ENCODE peak calls at places on chromosomes 16 and 17, in ten cellular contexts. P is AG04450, R is brain microvascular endothelial cell, F is A549, O is GM23338, C is BE2C, J is dorsolateral prefrontal cortex, L is psoas muscle, H is breast epithelium, Q is osteoblast. T is an unnamed sample.

GRCh38 chr17:17855976-17856375 is 19.2 kb upstream of the SREBF1 start:
- DNase-seq in P (no peak), Q (peak; percentile 88), C (no peak), J (no peak), R (no peak), F (no peak), L (no peak), H (no peak), O (no peak), T (no peak)

GRCh38 chr17:45405250-45406086 is 27.2 kb downstream of the ARHGAP27 start:
- DNase-seq in P (no peak), L (no peak), H (no peak), Q (peak; percentile 89), O (peak; percentile 99), F (peak; percentile 42), J (no peak), C (peak; percentile 81), R (no peak), T (no peak)

GRCh38 chr17:12040478-12040877 is 19.8 kb downstream of the MAP2K4 start:
- DNase-seq in P (no peak), C (no peak), F (no peak), Q (no peak), L (no peak), R (no peak), H (no peak), J (no peak), O (no peak), T (no peak)

GRCh38 chr17:38711792-38712571 is 6.9 kb downstream of the MLLT6 start:
- DNase-seq in P (no peak), C (no peak), Q (peak; percentile 72), R (no peak), H (no peak), O (no peak), L (no peak), J (no peak), F (no peak), T (no peak)

GRCh38 chr17:69853533-69854262 is 221.3 kb upstream of the KCNJ16 start:
- DNase-seq in F (no peak), C (no peak), Q (no peak), H (no peak), R (no peak), O (no peak), P (no peak), L (no peak), J (no peak), T (peak; percentile 75)

GRCh38 chr17:37261286-37261685 is 114.5 kb upstream of the C17orf78 start:
- DNase-seq in H (no peak), R (peak; percentile 10), P (no peak), J (no peak), C (no peak), F (no peak), L (no peak), O (no peak), Q (peak; percentile 13), T (peak; percentile 38)

GRCh38 chr17:40452074-40452787 is 9.0 kb downstream of the IGFBP4 start:
- DNase-seq in L (no peak), H (no peak), R (peak; percentile 79), O (no peak), Q (peak; percentile 98), P (no peak), F (peak; percentile 67), C (peak; percentile 55), J (no peak), T (peak; percentile 93)

GRCh38 chr17:55513885-55514590 is 2.8 kb upstream of the SMIM36 start:
- DNase-seq in P (peak; percentile 30), H (peak; percentile 54), L (peak; percentile 49), F (peak; percentile 79), Q (peak; percentile 78), O (peak; percentile 87), R (peak; percentile 68), J (peak; percentile 45), C (peak; percentile 60), T (peak; percentile 79)

GRCh38 chr17:4522661-4523060 is 24.0 kb downstream of the SPNS2 start:
- DNase-seq in F (no peak), H (no peak), C (no peak), O (no peak), L (no peak), P (no peak), Q (no peak), R (no peak), J (no peak), T (no peak)

GRCh38 chr17:17303847-17304490 is 796 bp downstream of the NT5M start:
- DNase-seq in J (no peak), Q (no peak), O (no peak), H (no peak), R (no peak), L (no peak), F (no peak), C (no peak), P (no peak), T (no peak)

GRCh38 chr16:56611281-56611833 is 3.0 kb downstream of the MT2A start:
- DNase-seq in J (no peak), R (peak; percentile 32), F (peak; percentile 36), Q (no peak), L (peak; percentile 84), O (no peak), P (no peak), C (no peak), H (no peak), T (peak; percentile 59)

GRCh38 chr16:528111-529011 is 849 bp downstream of the CAPN15 start:
- DNase-seq in C (peak; percentile 48), J (no peak), P (no peak), L (no peak), H (no peak), R (no peak), Q (peak; percentile 95), F (peak; percentile 36), O (peak; percentile 63), T (peak; percentile 68)

GRCh38 chr17:72446525-72447250 is 325.9 kb downstream of the SOX9 start:
- DNase-seq in Q (peak; percentile 64), O (no peak), L (no peak), F (peak; percentile 98), C (no peak), P (peak; percentile 57), H (no peak), R (no peak), J (no peak), T (no peak)

GRCh38 chr16:71409038-71409775 is 32.6 kb downstream of the TLE7 start:
- DNase-seq in J (no peak), C (no peak), F (no peak), L (no peak), R (peak; percentile 4), P (no peak), O (no peak), Q (no peak), H (no peak), T (peak; percentile 16)
- H3K4me3 ChIP-seq in J (no peak overlapping the region), C (no peak overlapping the region), F (no peak overlapping the region), L (no peak overlapping the region), R (no peak overlapping the region), P (no peak overlapping the region), O (no peak overlapping the region), Q (no peak overlapping the region), H (no peak overlapping the region), T (no peak overlapping the region)

DNA sequence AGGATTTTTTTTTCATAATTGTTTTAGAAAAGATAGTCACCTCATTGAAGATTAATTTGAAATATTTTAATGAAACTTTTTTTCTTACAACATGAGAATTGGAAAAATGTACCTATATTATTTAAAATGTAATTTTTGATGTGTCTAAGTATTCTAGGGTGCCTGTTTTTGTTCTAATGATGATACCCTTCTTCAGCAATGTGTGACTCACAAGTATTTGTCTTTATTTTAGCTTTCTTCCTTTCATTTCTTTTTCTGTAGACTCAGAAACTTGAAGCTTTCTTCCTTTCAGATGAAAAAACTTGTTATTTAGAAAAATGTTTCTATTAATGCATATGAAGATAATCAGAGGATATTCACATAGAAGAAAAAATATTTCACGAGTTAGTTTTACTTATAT is 231.8 kb downstream of the BCAS3 start:
- DNase-seq in O (no peak), C (no peak), H (no peak), Q (no peak), L (no peak), P (no peak), F (no peak), J (no peak), R (no peak), T (no peak)
- TF ChIP-seq CTCF in O (no peak), C (no peak), H (no peak), Q (no peak), L (no peak), P (no peak), F (no peak), J (no peak), R (no peak), T (no peak)

DNA sequence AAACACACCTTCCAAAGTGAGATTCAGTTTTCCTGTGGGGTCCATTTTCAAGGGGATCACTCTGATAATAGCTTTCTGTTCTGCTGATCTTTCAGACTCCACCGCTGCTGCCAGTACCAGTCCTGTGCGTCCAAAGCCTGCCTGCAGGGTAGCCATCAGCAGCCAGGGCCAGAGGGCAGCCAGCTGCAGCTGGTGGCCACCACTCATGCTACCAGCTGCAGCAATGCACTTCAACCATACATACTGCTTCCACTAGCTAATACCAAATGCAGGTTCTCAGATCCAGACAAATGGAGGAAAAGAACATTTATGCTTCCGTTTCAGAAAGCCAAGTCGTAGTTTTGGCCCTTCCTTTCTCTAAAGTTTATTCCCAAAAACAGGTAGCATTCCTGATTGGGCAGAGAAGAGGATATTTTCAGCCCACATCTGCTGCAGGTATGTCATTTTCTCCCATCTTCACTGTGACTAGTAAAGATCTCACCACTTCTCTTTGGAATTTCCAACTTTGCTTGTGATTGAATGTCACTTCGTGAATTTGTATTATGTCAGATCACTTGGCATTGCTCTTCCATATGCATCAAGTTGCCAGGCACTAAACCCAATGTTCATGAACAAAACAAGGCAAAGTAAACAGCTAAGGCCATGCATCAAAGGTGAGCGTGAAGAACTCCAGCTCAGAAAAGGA is 1.8 kb downstream of the RNF43 start:
- DNase-seq in C (peak; percentile 16), J (no peak), R (no peak), O (peak; percentile 13), L (no peak), Q (no peak), F (no peak), H (no peak), P (no peak), T (no peak)
- H3K4me3 ChIP-seq in C (no peak overlapping the region), J (no peak overlapping the region), R (no peak overlapping the region), O (no peak overlapping the region), L (no peak overlapping the region), Q (no peak overlapping the region), F (peak overlapping the region; percentile 47), H (no peak overlapping the region), P (no peak overlapping the region), T (no peak overlapping the region)

DNA sequence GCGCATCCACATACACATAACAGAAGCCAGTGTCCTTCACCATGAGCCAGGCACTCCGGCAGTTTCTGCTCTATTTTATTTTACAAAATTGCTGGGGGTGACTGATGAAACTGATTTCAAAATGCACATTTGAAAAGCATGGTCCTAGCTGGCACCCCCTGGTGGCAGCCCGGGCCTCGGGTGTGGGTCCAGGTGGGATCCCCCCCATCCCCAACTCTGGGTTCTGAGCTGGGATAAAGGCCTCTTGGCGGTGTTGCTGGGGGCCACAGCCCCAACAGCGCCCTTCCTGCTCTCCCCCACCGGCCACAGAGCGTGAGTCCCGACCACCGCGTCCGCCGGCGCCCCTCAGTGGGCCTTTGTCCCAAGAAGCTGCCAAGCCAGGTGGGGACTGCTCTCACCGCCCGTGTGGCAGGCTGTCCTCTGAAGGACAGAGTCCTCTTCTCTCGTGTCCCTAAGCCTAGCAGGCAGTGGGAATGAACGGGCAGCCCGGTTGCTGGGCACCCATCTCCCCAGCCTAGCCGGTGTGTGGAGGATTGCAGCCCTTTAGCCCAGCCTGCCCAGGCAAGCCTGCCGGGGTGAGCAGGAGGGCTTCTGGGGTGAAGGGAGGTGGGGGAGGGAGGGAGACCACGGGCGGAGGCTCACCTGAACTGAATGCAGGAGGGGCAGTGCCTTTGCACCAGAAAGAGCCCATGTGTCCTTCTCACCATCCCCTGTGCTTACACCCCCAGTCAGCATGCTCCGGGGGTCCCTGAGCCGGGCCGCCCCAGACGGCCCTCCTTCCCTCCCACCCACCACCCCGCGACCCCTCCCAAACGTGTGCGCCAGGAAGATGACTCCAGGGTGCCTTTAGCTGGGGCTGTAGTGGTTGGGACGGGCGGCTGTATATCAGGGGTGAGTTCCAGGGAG is 898 bp downstream of the SNAI3 start:
- DNase-seq in O (peak; percentile 66), J (no peak), H (no peak), P (no peak), C (no peak), R (peak; percentile 48), Q (peak; percentile 99), F (peak; percentile 37), L (no peak), T (peak; percentile 45)
- TF ChIP-seq CTCF in O (peak; percentile 67), J (peak; percentile 37), H (peak; percentile 35), P (peak; percentile 88), C (peak; percentile 53), R (peak; percentile 93), Q (peak; percentile 78), F (peak; percentile 50), L (peak; percentile 38), T (peak; percentile 63)

T was measured in fibroblast of pulmonary artery.